ENCODE peak calls at places on chromosomes 16 and 17, in four cellular contexts. E is PC-3, Y is AG04450, A is left lung. N is an unnamed sample. For H3K27me3, the result is how much of the 10 kb centered on the place peaks cover.

GRCh38 chr16:85650864-85651811 is 37.6 kb downstream of the GINS2 start:
- DNase-seq in E (no peak), Y (no peak), A (peak), N (peak)

GRCh38 chr16:86575754-86576557 is 2.4 kb upstream of the FOXL1 start:
- DNase-seq in E (peak), Y (peak), A (peak), N (peak)

GRCh38 chr16:61555718-61556441 is 480.4 kb downstream of the CDH8 start:
- DNase-seq in E (no peak), Y (no peak), A (peak), N (peak)

GRCh38 chr16:7997966-7998365 is 592.3 kb downstream of the TMEM114 start:
- DNase-seq in E (no peak), Y (no peak), A (no peak), N (no peak)

GRCh38 chr17:59105852-59106462 is 723 bp downstream of the TRIM37 start:
- DNase-seq in E (peak), Y (no peak), A (peak), N (peak)

GRCh38 chr17:34379876-34380275 is 16.8 kb upstream of the CCL1 start:
- DNase-seq in E (no peak), Y (no peak), A (no peak), N (no peak)

GRCh38 chr16:383326-384020 is 1.7 kb upstream of the PGAP6 start:
- DNase-seq in E (peak), Y (no peak), A (peak), N (peak)

GRCh38 chr17:76107507-76107906 is 3.9 kb upstream of the EXOC7 start:
- DNase-seq in E (peak), Y (no peak), A (no peak), N (no peak)

GRCh38 chr16:21162661-21163151 is 4.2 kb downstream of the LDAF1 start:
- DNase-seq in E (no peak), Y (no peak), A (no peak), N (no peak)

GRCh38 chr16:85863384-85863774 is 35.6 kb upstream of the IRF8 start:
- DNase-seq in E (no peak), Y (no peak), A (no peak), N (no peak)

GRCh38 chr16:55297910-55298175 is 26.2 kb upstream of the IRX6 start:
- DNase-seq in E (peak), Y (no peak), A (no peak), N (no peak)

GRCh38 chr16:70679653-70680494 is 6.0 kb downstream of the MTSS2 start:
- DNase-seq in E (no peak), Y (no peak), A (peak), N (no peak)

GRCh38 chr16:29820730-29821662 is 734 bp downstream of the MVP start:
- DNase-seq in E (peak), Y (no peak), A (peak), N (peak)

GRCh38 chr17:79930786-79931516 is 91.7 kb upstream of the CBX4 start:
- DNase-seq in E (no peak), Y (no peak), A (no peak), N (no peak)
- H3K27ac ChIP-seq in E (no peak), Y (no peak), A (no peak), N (no peak)

GRCh38 chr16:3085868-3086595 is 13.1 kb downstream of the ZSCAN10 start:
- DNase-seq in E (no peak), Y (no peak), A (no peak), N (no peak)

GRCh38 chr16:3087836-3088235 is 11.3 kb downstream of the ZSCAN10 start:
- DNase-seq in E (no peak), Y (no peak), A (no peak), N (no peak)

GRCh38 chr16:3084969-3085670 is 14.0 kb downstream of the ZSCAN10 start:
- DNase-seq in E (no peak), Y (no peak), A (no peak), N (no peak)

GRCh38 chr16:3087243-3087791 is 11.8 kb downstream of the ZSCAN10 start:
- DNase-seq in E (no peak), Y (no peak), A (no peak), N (peak)

DNA sequence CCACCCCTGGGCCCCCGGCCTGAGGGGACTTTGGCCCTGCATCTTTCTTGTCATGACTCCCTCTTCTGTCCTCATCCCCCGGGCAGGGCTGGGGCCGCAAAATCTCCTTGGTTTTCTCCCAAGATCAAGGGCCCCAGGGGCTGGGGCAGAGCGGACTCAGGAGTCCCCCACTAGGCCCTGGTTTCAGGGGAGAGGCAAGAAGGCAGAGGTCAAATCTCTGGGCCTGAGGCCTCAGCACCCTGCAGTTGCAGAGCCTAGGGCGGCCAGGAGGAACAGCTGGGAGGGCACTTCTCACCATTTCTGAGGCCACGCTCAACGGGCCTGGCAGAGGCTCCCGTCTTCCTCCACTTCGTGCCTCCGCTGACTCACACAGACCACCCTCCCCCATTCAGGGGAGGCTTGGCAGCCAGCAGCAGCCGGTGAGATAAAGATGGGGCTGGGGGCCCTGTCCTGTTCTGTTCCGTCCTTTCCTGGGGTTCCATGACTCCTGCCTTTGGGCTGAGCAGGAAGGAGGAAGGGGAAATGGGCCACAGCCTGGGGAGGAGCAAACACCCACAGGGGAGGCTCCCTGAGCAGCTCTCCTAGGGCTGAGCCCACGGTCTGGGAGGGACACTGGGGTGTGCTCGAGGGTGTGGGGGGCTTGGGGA is 12.4 kb downstream of the ZSCAN10 start:
- DNase-seq in E (no peak), Y (no peak), A (no peak), N (no peak)
- H3K27me3 ChIP-seq in E (under half), Y (under half), A (under half), N (under half)

GRCh38 chr16:1431497-1432270 is 806 bp downstream of the PERCC1 start:
- DNase-seq in E (no peak), Y (no peak), A (no peak), N (no peak)
- H3K27ac ChIP-seq in E (no peak), Y (no peak), A (no peak), N (no peak)

GRCh38 chr17:30238387-30239088 is 3.0 kb upstream of the SLC6A4 start:
- DNase-seq in E (no peak), Y (no peak), A (no peak), N (no peak)
- H3K27me3 ChIP-seq in E (under half), Y (half or more), A (under half), N (under half)

GRCh38 chr16:4182581-4183257 is 59.2 kb downstream of the SRL start:
- DNase-seq in E (no peak), Y (no peak), A (no peak), N (no peak)

GRCh38 chr16:4179763-4180260 is 62.1 kb downstream of the SRL start:
- DNase-seq in E (no peak), Y (no peak), A (no peak), N (no peak)

GRCh38 chr16:4184038-4184702 is 57.7 kb downstream of the SRL start:
- DNase-seq in E (no peak), Y (no peak), A (peak), N (peak)

GRCh38 chr16:4180511-4180910 is 61.4 kb downstream of the SRL start:
- DNase-seq in E (no peak), Y (no peak), A (no peak), N (no peak)

GRCh38 chr16:4183258-4184037 is 58.4 kb downstream of the SRL start:
- DNase-seq in E (peak), Y (peak), A (peak), N (peak)
- H3K27ac ChIP-seq in E (peak), Y (peak), A (peak), N (peak)

GRCh38 chr17:29617125-29617480 is 5.6 kb downstream of the CORO6 start:
- DNase-seq in E (peak), Y (no peak), A (peak), N (peak)
- H3K27me3 ChIP-seq in E (under half), Y (under half), A (under half), N (under half)

DNA sequence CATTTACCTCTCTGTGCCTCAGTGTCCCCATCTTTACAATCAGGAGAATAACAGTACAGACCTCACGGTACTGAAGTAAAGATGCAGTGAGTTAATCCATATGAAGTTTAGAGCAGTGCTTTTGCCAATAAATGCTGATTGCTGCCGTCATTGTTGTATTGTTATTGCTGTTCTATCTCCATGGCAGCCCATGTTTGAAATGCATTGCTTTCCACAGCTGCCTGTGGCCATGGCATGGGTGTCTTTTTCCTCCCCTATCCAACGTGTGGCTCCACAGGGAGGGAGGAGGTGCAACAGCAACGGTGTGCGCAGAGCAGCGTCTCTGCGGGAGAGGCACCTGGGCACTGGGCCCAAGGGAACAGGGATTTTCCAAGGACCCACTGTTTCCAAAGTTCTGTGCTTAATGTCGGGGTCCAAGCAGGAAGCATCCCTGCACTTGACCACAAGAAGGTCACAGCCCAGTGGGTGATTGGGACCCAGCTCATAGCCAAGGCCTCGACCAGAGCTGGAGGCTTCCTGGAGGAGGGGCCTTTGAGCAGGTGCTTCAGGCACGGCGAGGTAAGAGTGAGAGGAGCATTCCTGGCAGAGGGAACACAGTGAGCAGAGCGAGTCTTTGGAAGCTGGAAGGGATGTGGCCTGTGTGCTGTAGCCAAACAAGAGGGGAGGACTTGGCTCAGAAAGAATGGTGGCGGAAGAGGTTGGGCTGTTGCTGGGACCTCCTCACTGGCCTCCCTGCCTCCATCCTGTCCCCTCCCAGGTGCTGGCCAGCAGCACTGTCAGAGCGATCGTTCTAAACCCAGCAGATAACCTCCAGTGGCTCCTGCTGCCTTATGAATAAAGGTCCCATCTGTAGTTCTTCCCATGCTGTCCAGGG is 3.9 kb downstream of the RAI1 start:
- DNase-seq in E (no peak), Y (no peak), A (peak), N (no peak)
- H3K27ac ChIP-seq in E (peak), Y (peak), A (peak), N (no peak)